ENCODE peak calls at places on chromosomes 2 and 18, in four cellular contexts. P, W, A and E are unnamed samples.

GRCh38 chr2:225354281-225354774 is 45.2 kb upstream of the NYAP2 start:
- DNase-seq in W (no peak), P (no peak), A (peak), E (peak)

GRCh38 chr18:62663731-62664336 is 51.5 kb upstream of the PHLPP1 start:
- DNase-seq in A (peak), P (no peak), W (peak), E (peak)

GRCh38 chr2:172864182-172864581 is 128.5 kb downstream of the RAPGEF4 start:
- DNase-seq in W (peak), A (no peak), P (peak), E (peak)

GRCh38 chr18:36899289-36899688 is 70.4 kb downstream of the KIAA1328 start:
- DNase-seq in A (no peak), P (no peak), W (no peak), E (peak)

GRCh38 chr2:96485751-96486643 is 19.2 kb downstream of the NEURL3 start:
- DNase-seq in W (peak), A (peak), P (peak), E (peak)

GRCh38 chr2:14994721-14995120 is 362.2 kb downstream of the LRATD1 start:
- DNase-seq in A (no peak), P (no peak), W (no peak), E (no peak)

GRCh38 chr2:226174390-226174789 is 625.2 kb downstream of the IRS1 start:
- DNase-seq in W (no peak), A (no peak), P (no peak), E (no peak)

GRCh38 chr2:169095631-169096105 is 26.3 kb downstream of the DHRS9 start:
- DNase-seq in A (peak), P (no peak), W (peak), E (peak)

GRCh38 chr18:10497350-10497749 is 28.5 kb upstream of the NAPG start:
- DNase-seq in P (no peak), W (no peak), A (peak), E (no peak)

GRCh38 chr2:187117483-187117882 is 268.5 kb upstream of the ZSWIM2 start:
- DNase-seq in W (no peak), P (no peak), A (no peak), E (no peak)

GRCh38 chr2:230134496-230135073 is 65.9 kb upstream of the SLC16A14 start:
- DNase-seq in W (peak), A (peak), P (no peak), E (peak)

GRCh38 chr2:75506131-75506697 is 54.5 kb downstream of the EVA1A start:
- DNase-seq in W (no peak), A (no peak), P (no peak), E (no peak)

GRCh38 chr2:112880081-112880531 is 30.9 kb upstream of the IL37 start:
- DNase-seq in A (peak), P (no peak), W (no peak), E (peak)